ENCODE peak calls at places on chromosomes 13 and 19, in ten cellular contexts. P is C1 segment of cervical spinal cord; R is neural crest cell; L is stimulated activated CD4-positive, alpha-beta T cell treated with anti-CD3 and anti-CD28 coated beads, Interleukin-12 subunit alpha, Interleukin-12 subunit beta, amount 100 ng/mL, for 4 hours; V is suprapubic skin; W is AG04449; A is body of pancreas; H is glutamatergic neuron; X is nucleus accumbens; M is CD8-positive, alpha-beta memory T cell. G is an unnamed sample.

GRCh38 chr13:36806102-36806501 is 12.9 kb upstream of the RFXAP start:
- DNase-seq in A (no peak), L (no peak), X (no peak), H (no peak), V (no peak), P (no peak), R (no peak), M (no peak), W (no peak), G (no peak)

GRCh38 chr19:13765395-13766094 is 1.2 kb downstream of the MRI1 start:
- DNase-seq in X (no peak), W (no peak), R (no peak), L (no peak), H (no peak), V (no peak), P (no peak), M (no peak), A (no peak), G (no peak)

GRCh38 chr19:44611812-44612295 is 1.5 kb upstream of the IGSF23 start:
- DNase-seq in H (no peak), A (no peak), P (no peak), L (no peak), R (no peak), X (no peak), W (no peak), V (no peak), M (no peak), G (no peak)

GRCh38 chr13:99464441-99464949 is 36.8 kb upstream of the TM9SF2 start:
- DNase-seq in H (no peak), P (no peak), W (no peak), M (no peak), X (no peak), V (no peak), R (no peak), A (no peak), L (no peak), G (no peak)

GRCh38 chr13:100984349-100984748 is 309.8 kb upstream of the TMTC4 start:
- DNase-seq in W (no peak), A (no peak), X (no peak), P (no peak), L (no peak), V (no peak), H (no peak), M (no peak), R (no peak), G (no peak)

GRCh38 chr13:24323739-24324075 is 14.3 kb downstream of the C1QTNF9 start:
- DNase-seq in R (no peak), L (no peak), H (no peak), W (no peak), V (no peak), P (no peak), A (no peak), M (no peak), X (no peak), G (no peak)

GRCh38 chr13:48859168-48860105 is 116.3 kb upstream of the FNDC3A start:
- DNase-seq in X (no peak), M (no peak), H (no peak), P (no peak), R (no peak), V (no peak), W (no peak), L (no peak), A (no peak), G (no peak)

GRCh38 chr19:41999071-41999877 is 5.2 kb upstream of the ATP1A3 start:
- DNase-seq in P (no peak), W (no peak), X (peak; percentile 4), R (no peak), H (peak; percentile 70), V (no peak), M (no peak), A (no peak), L (no peak), G (peak; percentile 56)

GRCh38 chr19:8392017-8392591 is 1.9 kb downstream of the RAB11B start:
- DNase-seq in V (no peak), W (no peak), L (no peak), A (peak; percentile 70), R (no peak), X (no peak), P (peak; percentile 26), M (no peak), H (no peak), G (no peak)

GRCh38 chr13:111095031-111095840 is 19.9 kb upstream of the ARHGEF7 start:
- DNase-seq in H (no peak), P (no peak), V (no peak), X (no peak), R (no peak), M (no peak), W (no peak), A (no peak), L (no peak), G (no peak)

GRCh38 chr13:73228546-73228945 is 169.7 kb downstream of the KLF5 start:
- DNase-seq in R (no peak), W (no peak), L (no peak), A (no peak), P (no peak), V (no peak), M (no peak), H (no peak), X (no peak), G (no peak)

GRCh38 chr19:46648961-46649960 is 11.7 kb downstream of the DACT3 start:
- DNase-seq in W (no peak), L (no peak), A (no peak), M (no peak), V (no peak), X (no peak), R (no peak), P (no peak), H (no peak), G (no peak)

GRCh38 chr19:776549-776948 is 20.7 kb upstream of the PTBP1 start:
- DNase-seq in P (no peak), L (no peak), A (no peak), H (peak; percentile 71), R (no peak), W (no peak), X (no peak), V (no peak), M (no peak), G (no peak)

GRCh38 chr19:17975032-17975431 is 8.1 kb downstream of the KCNN1 start:
- DNase-seq in L (no peak), P (no peak), W (no peak), H (no peak), R (no peak), X (no peak), M (no peak), A (no peak), V (no peak), G (no peak)

GRCh38 chr19:51479531-51480331 is 1.4 kb downstream of the CEACAM18 start:
- DNase-seq in X (no peak), P (no peak), H (no peak), L (peak; percentile 20), M (no peak), W (no peak), V (peak; percentile 3), A (no peak), R (no peak), G (no peak)

GRCh38 chr19:7766535-7766934 is 3.5 kb downstream of the CLEC4M start:
- DNase-seq in R (no peak), W (no peak), P (no peak), X (no peak), L (no peak), M (no peak), A (no peak), V (no peak), H (no peak), G (no peak)

GRCh38 chr19:11023016-11023415 is 62.2 kb downstream of the SMARCA4 start:
- DNase-seq in V (no peak), L (no peak), P (no peak), M (no peak), X (no peak), W (no peak), H (no peak), A (no peak), R (no peak), G (no peak)

GRCh38 chr13:76600086-76600485 is 286.1 kb downstream of the KCTD12 start:
- DNase-seq in R (no peak), H (no peak), L (no peak), V (no peak), M (no peak), A (no peak), P (no peak), X (no peak), W (no peak), G (no peak)

GRCh38 chr13:67557642-67558241 is 327.6 kb upstream of the PCDH9 start:
- DNase-seq in W (no peak), R (no peak), L (no peak), A (no peak), X (no peak), P (no peak), M (no peak), V (no peak), H (no peak), G (no peak)

GRCh38 chr19:15469513-15470297 is 5.4 kb upstream of the RASAL3 start:
- DNase-seq in R (no peak), X (no peak), H (no peak), L (peak; percentile 36), M (no peak), V (no peak), A (no peak), P (no peak), W (no peak), G (no peak)

GRCh38 chr13:46685006-46685730 is 111.8 kb downstream of the ESD start:
- DNase-seq in V (no peak), H (no peak), X (no peak), W (no peak), M (no peak), A (no peak), L (no peak), R (no peak), P (no peak), G (no peak)

GRCh38 chr19:42032428-42032827 is 37.6 kb downstream of the GRIK5 start:
- DNase-seq in V (no peak), A (no peak), R (no peak), W (no peak), L (no peak), P (no peak), H (no peak), X (no peak), M (no peak), G (no peak)

GRCh38 chr19:38417544-38418506 is 8.2 kb downstream of the RASGRP4 start:
- DNase-seq in M (peak; percentile 58), H (peak; percentile 74), A (peak; percentile 23), P (peak; percentile 2), R (peak; percentile 46), V (no peak), W (no peak), X (no peak), L (peak; percentile 57), G (no peak)

GRCh38 chr13:44969858-44970484 is 19.3 kb downstream of the NUFIP1 start:
- DNase-seq in V (no peak), W (no peak), X (no peak), H (no peak), M (no peak), P (no peak), A (no peak), R (no peak), L (no peak), G (no peak)

GRCh38 chr13:41284512-41285288 is 21.3 kb upstream of the MTRF1 start:
- DNase-seq in A (no peak), M (no peak), X (no peak), P (no peak), W (peak; percentile 52), V (no peak), R (no peak), L (no peak), H (no peak), G (no peak)

GRCh38 chr19:13920940-13921744 is 15.1 kb downstream of the CC2D1A start:
- DNase-seq in R (no peak), P (no peak), W (no peak), L (no peak), A (no peak), H (no peak), V (no peak), X (no peak), M (no peak), G (peak; percentile 51)

G was measured in WERI-Rb-1.